ENCODE peak calls at places on chromosomes 13 and 19, in four cellular contexts. K is stimulated activated CD4-positive, alpha-beta T cell treated with anti-CD3 and anti-CD28 coated beads, Interleukin-2, amount 100 ng/mL, for 48 hours; D is CD14-positive monocyte; U is AG08395. Z is an unnamed sample.

GRCh38 chr19:10682397-10683063 is 18.7 kb upstream of the QTRT1 start:
- DNase-seq in D (no peak), U (no peak), K (no peak), Z (no peak)

GRCh38 chr19:4055209-4055552 is 11.5 kb downstream of the ZBTB7A start:
- DNase-seq in U (no peak), D (no peak), K (no peak), Z (no peak)

GRCh38 chr13:46961719-46962118 is 64.9 kb upstream of the HTR2A start:
- DNase-seq in D (peak; percentile 65), K (no peak), U (peak; percentile 86), Z (peak; percentile 78)

GRCh38 chr19:53621885-53622710 is 9.7 kb upstream of the DPRX start:
- DNase-seq in K (no peak), U (no peak), D (no peak), Z (no peak)

GRCh38 chr13:109745060-109745459 is 41.3 kb downstream of the IRS2 start:
- DNase-seq in D (no peak), K (no peak), U (no peak), Z (no peak)

GRCh38 chr19:556611-557382 is 12.9 kb downstream of the GZMM start:
- DNase-seq in K (no peak), D (no peak), U (no peak), Z (no peak)

GRCh38 chr19:5172859-5173577 is 167.6 kb downstream of the PTPRS start:
- DNase-seq in D (no peak), K (no peak), U (peak; percentile 95), Z (peak; percentile 81)

GRCh38 chr19:48470856-48471255 is 1.7 kb downstream of the CYTH2 start:
- DNase-seq in D (no peak), U (no peak), K (no peak), Z (no peak)

GRCh38 chr19:14686411-14686810 is 3.4 kb upstream of the ZNF333 start:
- DNase-seq in D (no peak), K (peak; percentile 13), U (no peak), Z (peak; percentile 24)

GRCh38 chr13:57630661-57631606 is 610 bp upstream of the PCDH17 start:
- DNase-seq in K (peak; percentile 0), D (no peak), U (peak; percentile 3), Z (peak; percentile 72)

GRCh38 chr19:46408611-46409039 is 4.7 kb downstream of the CCDC8 start:
- DNase-seq in U (peak; percentile 26), K (no peak), D (no peak), Z (peak; percentile 32)

GRCh38 chr13:114115191-114115671 is 17.2 kb downstream of the RASA3 start:
- DNase-seq in U (peak; percentile 64), D (peak; percentile 95), K (no peak), Z (peak; percentile 94)

Z was measured in kidney tubule cell.